ENCODE peak calls at places on chromosome 3, in seven cellular contexts. P is choroid plexus epithelial cell; Z is effector memory CD4-positive, alpha-beta T cell; W is GM23248; G is A549; N is mammary epithelial cell; Y is kidney. Q is an unnamed sample.

GRCh38 chr3:15536856-15537255 is 15.3 kb upstream of the COLQ start:
- DNase-seq in P (no peak), Z (no peak), W (no peak), G (no peak), N (no peak), Y (no peak), Q (no peak)

GRCh38 chr3:59251899-59252298 is 202.1 kb upstream of the CFAP20DC start:
- DNase-seq in P (no peak), Z (no peak), W (no peak), G (no peak), N (peak; percentile 76), Y (no peak), Q (no peak)

GRCh38 chr3:17749281-17749680 is 6.8 kb upstream of the TBC1D5 start:
- DNase-seq in P (no peak), Z (no peak), W (peak; percentile 9), G (no peak), N (no peak), Y (no peak), Q (no peak)

GRCh38 chr3:180265551-180265950 is 228.8 kb upstream of the PEX5L start:
- DNase-seq in P (peak; percentile 1), Z (no peak), W (peak; percentile 75), G (no peak), N (peak; percentile 55), Y (no peak), Q (no peak)

GRCh38 chr3:188470508-188471130 is 316.7 kb downstream of the LPP start:
- DNase-seq in P (no peak), Z (no peak), W (no peak), G (no peak), N (no peak), Y (no peak), Q (no peak)

GRCh38 chr3:150495149-150495548 is 51.1 kb downstream of the SERP1 start:
- DNase-seq in P (peak; percentile 13), Z (no peak), W (no peak), G (no peak), N (no peak), Y (no peak), Q (no peak)

GRCh38 chr3:39062180-39062579 is 10.4 kb downstream of the WDR48 start:
- DNase-seq in P (no peak), Z (no peak), W (no peak), G (no peak), N (no peak), Y (no peak), Q (no peak)

GRCh38 chr3:131174752-131175151 is 148.1 kb downstream of the NEK11 start:
- DNase-seq in P (peak; percentile 52), Z (no peak), W (peak; percentile 9), G (no peak), N (peak; percentile 30), Y (no peak), Q (no peak)

GRCh38 chr3:49928511-49929017 is 1.0 kb downstream of the MON1A start:
- DNase-seq in P (no peak), Z (no peak), W (peak; percentile 14), G (no peak), N (no peak), Y (peak; percentile 26), Q (no peak)

GRCh38 chr3:64651791-64652241 is 36.0 kb downstream of the ADAMTS9 start:
- DNase-seq in P (peak; percentile 39), Z (no peak), W (peak; percentile 55), G (no peak), N (no peak), Y (no peak), Q (no peak)

GRCh38 chr3:182292586-182292985 is 500.7 kb upstream of the ATP11B start:
- DNase-seq in P (no peak), Z (no peak), W (no peak), G (no peak), N (no peak), Y (no peak), Q (no peak)

GRCh38 chr3:173739716-173740115 is 342.2 kb downstream of the NLGN1 start:
- DNase-seq in P (no peak), Z (no peak), W (no peak), G (no peak), N (no peak), Y (no peak), Q (no peak)

GRCh38 chr3:134625885-134626741 is 24.7 kb downstream of the KY start:
- DNase-seq in P (no peak), Z (no peak), W (no peak), G (no peak), N (no peak), Y (peak; percentile 44), Q (no peak)

GRCh38 chr3:76083992-76084391 is 298.6 kb upstream of the ZNF717 start:
- DNase-seq in P (peak; percentile 69), Z (no peak), W (peak; percentile 72), G (no peak), N (no peak), Y (no peak), Q (no peak)

GRCh38 chr3:31562525-31562924 is 29.8 kb downstream of the STT3B start:
- DNase-seq in P (no peak), Z (no peak), W (no peak), G (no peak), N (no peak), Y (no peak), Q (peak; percentile 17)

DNA sequence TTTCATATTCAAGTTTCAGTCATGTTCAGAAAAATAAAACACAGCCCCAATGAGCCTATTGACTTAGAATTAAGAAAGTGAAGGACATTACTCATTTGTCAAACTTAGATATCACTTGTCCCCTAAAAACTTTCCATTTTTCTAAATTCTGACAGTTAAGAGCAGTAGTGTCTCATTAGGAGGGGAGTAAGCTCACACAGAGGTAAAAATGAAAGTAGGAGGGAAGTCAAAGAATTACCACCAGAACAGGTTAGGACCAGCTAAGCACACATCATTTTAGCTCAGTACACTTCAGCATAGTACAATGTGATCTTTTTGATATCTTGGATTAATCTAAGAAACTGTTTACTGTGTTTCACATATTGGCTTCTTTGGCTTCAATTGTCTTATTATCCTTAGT is 64.3 kb downstream of the OSTN start:
- DNase-seq in P (no peak), Z (no peak), W (no peak), G (no peak), N (no peak), Y (no peak), Q (no peak)
- H3K4me3 ChIP-seq in P (no peak overlapping the region), Z (no peak overlapping the region), W (no peak overlapping the region), G (no peak overlapping the region), N (no peak overlapping the region), Y (no peak overlapping the region), Q (no peak overlapping the region)

GRCh38 chr3:194672876-194673275 is 885 bp upstream of the LSG1 start:
- DNase-seq in P (no peak), Z (no peak), W (peak; percentile 36), G (no peak), N (no peak), Y (no peak), Q (no peak)

GRCh38 chr3:194676471-194676870 is 4.5 kb upstream of the LSG1 start:
- DNase-seq in P (no peak), Z (no peak), W (no peak), G (no peak), N (no peak), Y (no peak), Q (no peak)

GRCh38 chr3:194675081-194675640 is 3.2 kb upstream of the LSG1 start:
- DNase-seq in P (no peak), Z (no peak), W (peak; percentile 61), G (no peak), N (peak; percentile 56), Y (no peak), Q (peak; percentile 17)

GRCh38 chr3:194673761-194674160 is 1.8 kb upstream of the LSG1 start:
- DNase-seq in P (no peak), Z (no peak), W (peak; percentile 60), G (no peak), N (no peak), Y (no peak), Q (no peak)

DNA sequence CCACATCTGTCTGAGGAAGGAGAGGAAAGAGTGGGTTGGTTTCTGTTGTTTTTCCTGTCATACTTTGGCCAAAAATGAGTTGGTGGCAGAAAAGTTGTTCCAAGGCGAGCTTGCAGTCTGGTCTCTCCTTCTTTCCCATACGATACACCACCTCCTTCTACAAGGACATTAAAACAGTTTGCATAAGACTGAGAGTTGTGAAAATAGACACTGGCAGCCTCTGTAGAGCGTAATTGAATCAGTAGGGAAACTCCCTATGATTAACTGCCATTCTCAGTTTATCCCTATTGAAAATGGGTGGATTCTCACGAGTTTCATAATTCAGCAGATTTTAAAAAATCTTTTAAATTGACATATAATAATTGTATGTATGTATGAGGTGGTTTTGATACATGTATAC is 3.7 kb upstream of the LSG1 start:
- DNase-seq in P (no peak), Z (no peak), W (peak; percentile 38), G (no peak), N (peak; percentile 31), Y (no peak), Q (no peak)
- H3K4me3 ChIP-seq in P (no peak overlapping the region), Z (no peak overlapping the region), W (peak overlapping the region; percentile 56), G (no peak overlapping the region), N (no peak overlapping the region), Y (no peak overlapping the region), Q (no peak overlapping the region)

GRCh38 chr3:147393261-147393964 is 12.9 kb downstream of the ZIC4 start:
- DNase-seq in P (peak; percentile 88), Z (no peak), W (peak; percentile 88), G (no peak), N (no peak), Y (no peak), Q (no peak)

GRCh38 chr3:147395975-147396708 is 10.2 kb downstream of the ZIC4 start:
- DNase-seq in P (peak; percentile 94), Z (no peak), W (no peak), G (no peak), N (no peak), Y (no peak), Q (no peak)

GRCh38 chr3:147396709-147397046 is 9.7 kb downstream of the ZIC4 start:
- DNase-seq in P (no peak), Z (no peak), W (no peak), G (no peak), N (no peak), Y (no peak), Q (no peak)

GRCh38 chr3:147392083-147392916 is 14.0 kb downstream of the ZIC4 start:
- DNase-seq in P (peak; percentile 87), Z (no peak), W (peak; percentile 96), G (no peak), N (no peak), Y (no peak), Q (no peak)

GRCh38 chr3:147394168-147394941 is 12.0 kb downstream of the ZIC4 start:
- DNase-seq in P (peak; percentile 57), Z (no peak), W (peak; percentile 78), G (no peak), N (no peak), Y (no peak), Q (no peak)
- H3K4me3 ChIP-seq in P (peak overlapping the region; percentile 83), Z (no peak overlapping the region), W (peak overlapping the region; percentile 96), G (no peak overlapping the region), N (no peak overlapping the region), Y (no peak overlapping the region), Q (no peak overlapping the region)

GRCh38 chr3:139930201-139930600 is 4.8 kb upstream of the CLSTN2 start:
- DNase-seq in P (no peak), Z (no peak), W (peak; percentile 5), G (no peak), N (peak; percentile 17), Y (no peak), Q (no peak)

GRCh38 chr3:139937674-139938279 is 2.8 kb downstream of the CLSTN2 start:
- DNase-seq in P (peak; percentile 76), Z (no peak), W (peak; percentile 72), G (peak; percentile 15), N (peak; percentile 31), Y (no peak), Q (peak; percentile 47)

GRCh38 chr3:139935071-139935865 is at the start of gene CLSTN2:
- DNase-seq in P (peak; percentile 64), Z (no peak), W (peak; percentile 66), G (peak; percentile 31), N (peak; percentile 59), Y (peak; percentile 92), Q (peak; percentile 64)

GRCh38 chr3:139935866-139936817 is 1.2 kb downstream of the CLSTN2 start:
- DNase-seq in P (peak; percentile 46), Z (no peak), W (peak; percentile 47), G (no peak), N (peak; percentile 20), Y (peak; percentile 82), Q (peak; percentile 42)

GRCh38 chr3:139934557-139935070 is 371 bp upstream of the CLSTN2 start:
- DNase-seq in P (peak; percentile 66), Z (no peak), W (peak; percentile 4), G (peak; percentile 37), N (peak; percentile 14), Y (peak; percentile 89), Q (peak; percentile 74)
- H3K4me3 ChIP-seq in P (peak overlapping the region; percentile 60), Z (no peak overlapping the region), W (peak overlapping the region; percentile 59), G (peak overlapping the region; percentile 47), N (no peak overlapping the region), Y (no peak overlapping the region), Q (peak overlapping the region; percentile 58)

Q was measured in heart right ventricle.